ENCODE peak calls at places on chromosomes 12 and 14, in five cellular contexts. One of them, this sample, is unnamed.

GRCh38 chr12:1593232-1594044 is 943 bp downstream of the FBXL14 start:
- DNase-seq in AML-193: no peak
- DNase-seq in mucosa of gallbladder: peak
- DNase-seq in frontal cortex: no peak
- DNase-seq in NK-92 treated with Interleukin-12 subunit alpha and Interleukin-12 subunit beta, amount 100 ng/mL, for 24 hours: peak
- DNase-seq in this sample: no peak

GRCh38 chr12:15192721-15193120 is 28.5 kb downstream of the RERG start:
- DNase-seq in NK-92 treated with Interleukin-12 subunit alpha and Interleukin-12 subunit beta, amount 100 ng/mL, for 24 hours: no peak
- DNase-seq in mucosa of gallbladder: no peak
- DNase-seq in frontal cortex: no peak
- DNase-seq in AML-193: no peak
- DNase-seq in this sample: no peak

GRCh38 chr14:62691613-62692489 is 353.4 kb downstream of the KCNH5 start:
- DNase-seq in mucosa of gallbladder: peak
- DNase-seq in frontal cortex: no peak
- DNase-seq in NK-92 treated with Interleukin-12 subunit alpha and Interleukin-12 subunit beta, amount 100 ng/mL, for 24 hours: no peak
- DNase-seq in AML-193: no peak
- DNase-seq in this sample: no peak

GRCh38 chr14:27040552-27040951 is 442.7 kb upstream of the NOVA1 start:
- DNase-seq in mucosa of gallbladder: no peak
- DNase-seq in frontal cortex: no peak
- DNase-seq in NK-92 treated with Interleukin-12 subunit alpha and Interleukin-12 subunit beta, amount 100 ng/mL, for 24 hours: no peak
- DNase-seq in AML-193: no peak
- DNase-seq in this sample: no peak

GRCh38 chr12:19575307-19576243 is 136.3 kb downstream of the AEBP2 start:
- DNase-seq in frontal cortex: peak
- DNase-seq in mucosa of gallbladder: peak
- DNase-seq in NK-92 treated with Interleukin-12 subunit alpha and Interleukin-12 subunit beta, amount 100 ng/mL, for 24 hours: no peak
- DNase-seq in AML-193: no peak
- DNase-seq in this sample: no peak

GRCh38 chr12:40202095-40203059 is 22.4 kb upstream of the LRRK2 start:
- DNase-seq in mucosa of gallbladder: no peak
- DNase-seq in AML-193: peak
- DNase-seq in frontal cortex: no peak
- DNase-seq in NK-92 treated with Interleukin-12 subunit alpha and Interleukin-12 subunit beta, amount 100 ng/mL, for 24 hours: no peak
- DNase-seq in this sample: no peak

GRCh38 chr14:54177009-54177408 is 219.8 kb upstream of the CDKN3 start:
- DNase-seq in frontal cortex: no peak
- DNase-seq in AML-193: no peak
- DNase-seq in NK-92 treated with Interleukin-12 subunit alpha and Interleukin-12 subunit beta, amount 100 ng/mL, for 24 hours: no peak
- DNase-seq in mucosa of gallbladder: no peak
- DNase-seq in this sample: no peak

GRCh38 chr14:41570415-41571155 is 36.1 kb upstream of the LRFN5 start:
- DNase-seq in frontal cortex: no peak
- DNase-seq in AML-193: no peak
- DNase-seq in mucosa of gallbladder: no peak
- DNase-seq in NK-92 treated with Interleukin-12 subunit alpha and Interleukin-12 subunit beta, amount 100 ng/mL, for 24 hours: no peak
- DNase-seq in this sample: no peak

GRCh38 chr12:115261691-115262398 is 577.9 kb upstream of the TBX3 start:
- DNase-seq in frontal cortex: no peak
- DNase-seq in AML-193: no peak
- DNase-seq in NK-92 treated with Interleukin-12 subunit alpha and Interleukin-12 subunit beta, amount 100 ng/mL, for 24 hours: no peak
- DNase-seq in mucosa of gallbladder: peak
- DNase-seq in this sample: no peak

GRCh38 chr14:101972126-101972785 is 7.9 kb downstream of the DYNC1H1 start:
- DNase-seq in NK-92 treated with Interleukin-12 subunit alpha and Interleukin-12 subunit beta, amount 100 ng/mL, for 24 hours: no peak
- DNase-seq in frontal cortex: no peak
- DNase-seq in mucosa of gallbladder: peak
- DNase-seq in AML-193: peak
- DNase-seq in this sample: peak

GRCh38 chr14:101006008-101006407 is 102.5 kb upstream of the RTL1 start:
- DNase-seq in mucosa of gallbladder: peak
- DNase-seq in AML-193: no peak
- DNase-seq in frontal cortex: no peak
- DNase-seq in NK-92 treated with Interleukin-12 subunit alpha and Interleukin-12 subunit beta, amount 100 ng/mL, for 24 hours: no peak
- DNase-seq in this sample: no peak

GRCh38 chr12:114168061-114168460 is 201.9 kb upstream of the RBM19 start:
- DNase-seq in AML-193: no peak
- DNase-seq in mucosa of gallbladder: no peak
- DNase-seq in NK-92 treated with Interleukin-12 subunit alpha and Interleukin-12 subunit beta, amount 100 ng/mL, for 24 hours: no peak
- DNase-seq in frontal cortex: no peak
- DNase-seq in this sample: no peak

GRCh38 chr12:131456301-131457027 is 254.4 kb upstream of the SFSWAP start:
- DNase-seq in mucosa of gallbladder: no peak
- DNase-seq in frontal cortex: no peak
- DNase-seq in AML-193: no peak
- DNase-seq in NK-92 treated with Interleukin-12 subunit alpha and Interleukin-12 subunit beta, amount 100 ng/mL, for 24 hours: no peak
- DNase-seq in this sample: no peak

GRCh38 chr12:108831309-108831991 is 25.9 kb downstream of the SSH1 start:
- DNase-seq in NK-92 treated with Interleukin-12 subunit alpha and Interleukin-12 subunit beta, amount 100 ng/mL, for 24 hours: no peak
- DNase-seq in mucosa of gallbladder: no peak
- DNase-seq in AML-193: no peak
- DNase-seq in frontal cortex: no peak
- DNase-seq in this sample: no peak

GRCh38 chr12:50401383-50402155 is 884 bp downstream of the LARP4 start:
- DNase-seq in frontal cortex: peak
- DNase-seq in AML-193: no peak
- DNase-seq in mucosa of gallbladder: peak
- DNase-seq in NK-92 treated with Interleukin-12 subunit alpha and Interleukin-12 subunit beta, amount 100 ng/mL, for 24 hours: no peak
- DNase-seq in this sample: no peak

GRCh38 chr12:95117178-95117599 is 43.8 kb upstream of the NR2C1 start:
- DNase-seq in AML-193: peak
- DNase-seq in NK-92 treated with Interleukin-12 subunit alpha and Interleukin-12 subunit beta, amount 100 ng/mL, for 24 hours: peak
- DNase-seq in frontal cortex: peak
- DNase-seq in mucosa of gallbladder: peak
- DNase-seq in this sample: no peak

GRCh38 chr12:98151984-98152383 is 363.4 kb upstream of the TMPO start:
- DNase-seq in AML-193: no peak
- DNase-seq in NK-92 treated with Interleukin-12 subunit alpha and Interleukin-12 subunit beta, amount 100 ng/mL, for 24 hours: no peak
- DNase-seq in frontal cortex: no peak
- DNase-seq in mucosa of gallbladder: no peak
- DNase-seq in this sample: no peak

GRCh38 chr12:46386360-46386867 is 13.8 kb upstream of the SLC38A2 start:
- DNase-seq in mucosa of gallbladder: no peak
- DNase-seq in frontal cortex: no peak
- DNase-seq in NK-92 treated with Interleukin-12 subunit alpha and Interleukin-12 subunit beta, amount 100 ng/mL, for 24 hours: no peak
- DNase-seq in AML-193: no peak
- DNase-seq in this sample: no peak

GRCh38 chr12:2003676-2004112 is 563 bp downstream of the DCP1B start:
- DNase-seq in NK-92 treated with Interleukin-12 subunit alpha and Interleukin-12 subunit beta, amount 100 ng/mL, for 24 hours: no peak
- DNase-seq in AML-193: peak
- DNase-seq in frontal cortex: no peak
- DNase-seq in mucosa of gallbladder: no peak
- DNase-seq in this sample: no peak

GRCh38 chr12:94427520-94428381 is 31.9 kb downstream of the CEP83 start:
- DNase-seq in mucosa of gallbladder: peak
- DNase-seq in NK-92 treated with Interleukin-12 subunit alpha and Interleukin-12 subunit beta, amount 100 ng/mL, for 24 hours: no peak
- DNase-seq in AML-193: no peak
- DNase-seq in frontal cortex: no peak
- DNase-seq in this sample: no peak

GRCh38 chr12:121989266-121989950 is 32.3 kb upstream of the BCL7A start:
- DNase-seq in AML-193: no peak
- DNase-seq in frontal cortex: no peak
- DNase-seq in mucosa of gallbladder: no peak
- DNase-seq in NK-92 treated with Interleukin-12 subunit alpha and Interleukin-12 subunit beta, amount 100 ng/mL, for 24 hours: no peak
- DNase-seq in this sample: no peak

GRCh38 chr12:66742508-66743367 is 63.9 kb upstream of the GRIP1 start:
- DNase-seq in mucosa of gallbladder: no peak
- DNase-seq in frontal cortex: no peak
- DNase-seq in NK-92 treated with Interleukin-12 subunit alpha and Interleukin-12 subunit beta, amount 100 ng/mL, for 24 hours: no peak
- DNase-seq in AML-193: peak
- DNase-seq in this sample: no peak

GRCh38 chr14:76267322-76268012 is 108.5 kb upstream of the ESRRB start:
- DNase-seq in frontal cortex: peak
- DNase-seq in NK-92 treated with Interleukin-12 subunit alpha and Interleukin-12 subunit beta, amount 100 ng/mL, for 24 hours: no peak
- DNase-seq in AML-193: no peak
- DNase-seq in mucosa of gallbladder: peak
- DNase-seq in this sample: no peak

GRCh38 chr12:106493531-106493930 is 89.3 kb upstream of the RFX4 start:
- DNase-seq in NK-92 treated with Interleukin-12 subunit alpha and Interleukin-12 subunit beta, amount 100 ng/mL, for 24 hours: no peak
- DNase-seq in AML-193: no peak
- DNase-seq in frontal cortex: no peak
- DNase-seq in mucosa of gallbladder: no peak
- DNase-seq in this sample: no peak

GRCh38 chr14:72809063-72809462 is 84.8 kb downstream of the DPF3 start:
- DNase-seq in AML-193: no peak
- DNase-seq in frontal cortex: no peak
- DNase-seq in mucosa of gallbladder: no peak
- DNase-seq in NK-92 treated with Interleukin-12 subunit alpha and Interleukin-12 subunit beta, amount 100 ng/mL, for 24 hours: no peak
- DNase-seq in this sample: no peak

GRCh38 chr12:110073049-110073831 is 24.9 kb upstream of the C12orf76 start:
- DNase-seq in NK-92 treated with Interleukin-12 subunit alpha and Interleukin-12 subunit beta, amount 100 ng/mL, for 24 hours: no peak
- DNase-seq in frontal cortex: peak
- DNase-seq in mucosa of gallbladder: no peak
- DNase-seq in AML-193: peak
- DNase-seq in this sample: no peak

GRCh38 chr14:101948666-101949205 is 15.6 kb upstream of the DYNC1H1 start:
- DNase-seq in mucosa of gallbladder: no peak
- DNase-seq in AML-193: no peak
- DNase-seq in frontal cortex: no peak
- DNase-seq in NK-92 treated with Interleukin-12 subunit alpha and Interleukin-12 subunit beta, amount 100 ng/mL, for 24 hours: no peak
- DNase-seq in this sample: no peak

GRCh38 chr14:89447182-89447970 is 30.3 kb upstream of the FOXN3 start:
- DNase-seq in AML-193: no peak
- DNase-seq in NK-92 treated with Interleukin-12 subunit alpha and Interleukin-12 subunit beta, amount 100 ng/mL, for 24 hours: no peak
- DNase-seq in mucosa of gallbladder: no peak
- DNase-seq in frontal cortex: no peak
- DNase-seq in this sample: no peak

GRCh38 chr12:9328065-9328464 is 119.9 kb upstream of the PZP start:
- DNase-seq in frontal cortex: no peak
- DNase-seq in AML-193: no peak
- DNase-seq in mucosa of gallbladder: no peak
- DNase-seq in NK-92 treated with Interleukin-12 subunit alpha and Interleukin-12 subunit beta, amount 100 ng/mL, for 24 hours: no peak
- DNase-seq in this sample: no peak

GRCh38 chr12:18813753-18814152 is 75.8 kb downstream of the CAPZA3 start:
- DNase-seq in AML-193: no peak
- DNase-seq in mucosa of gallbladder: no peak
- DNase-seq in frontal cortex: no peak
- DNase-seq in NK-92 treated with Interleukin-12 subunit alpha and Interleukin-12 subunit beta, amount 100 ng/mL, for 24 hours: no peak
- DNase-seq in this sample: no peak

GRCh38 chr14:74465335-74465734 is 27.8 kb downstream of the NPC2 start:
- DNase-seq in mucosa of gallbladder: no peak
- DNase-seq in frontal cortex: no peak
- DNase-seq in AML-193: no peak
- DNase-seq in NK-92 treated with Interleukin-12 subunit alpha and Interleukin-12 subunit beta, amount 100 ng/mL, for 24 hours: no peak
- DNase-seq in this sample: no peak

GRCh38 chr14:45253754-45254300 is 825 bp upstream of the MIS18BP1 start:
- DNase-seq in NK-92 treated with Interleukin-12 subunit alpha and Interleukin-12 subunit beta, amount 100 ng/mL, for 24 hours: no peak
- DNase-seq in AML-193: no peak
- DNase-seq in frontal cortex: no peak
- DNase-seq in mucosa of gallbladder: no peak
- DNase-seq in this sample: no peak